ENCODE peak calls at places on chromosomes 5 and 9, in seven cellular contexts. One of them, this sample, is unnamed.

GRCh38 chr5:173771058-173771742 is 116.9 kb upstream of the CPEB4 start:
- DNase-seq in fibroblast of the aortic adventitia: no peak
- DNase-seq in GM13977: no peak
- DNase-seq in HFFc6: no peak
- DNase-seq in AG09319: no peak
- DNase-seq in omental fat pad: no peak
- DNase-seq in stimulated activated CD4-positive, alpha-beta T cell treated with anti-CD3 and anti-CD28 coated beads, Interleukin-12 subunit alpha, Interleukin-12 subunit beta, amount 100 ng/mL, for 48 hours: no peak
- DNase-seq in this sample: no peak

GRCh38 chr5:57844410-57844809 is 361.8 kb upstream of the ACTBL2 start:
- DNase-seq in GM13977: no peak
- DNase-seq in stimulated activated CD4-positive, alpha-beta T cell treated with anti-CD3 and anti-CD28 coated beads, Interleukin-12 subunit alpha, Interleukin-12 subunit beta, amount 100 ng/mL, for 48 hours: no peak
- DNase-seq in fibroblast of the aortic adventitia: no peak
- DNase-seq in AG09319: no peak
- DNase-seq in HFFc6: no peak
- DNase-seq in omental fat pad: no peak
- DNase-seq in this sample: no peak

GRCh38 chr9:91433180-91433579 is 9.5 kb upstream of the NFIL3 start:
- DNase-seq in GM13977: peak; percentile 53
- DNase-seq in omental fat pad: no peak
- DNase-seq in stimulated activated CD4-positive, alpha-beta T cell treated with anti-CD3 and anti-CD28 coated beads, Interleukin-12 subunit alpha, Interleukin-12 subunit beta, amount 100 ng/mL, for 48 hours: no peak
- DNase-seq in fibroblast of the aortic adventitia: peak; percentile 92
- DNase-seq in HFFc6: peak; percentile 93
- DNase-seq in AG09319: peak; percentile 89
- DNase-seq in this sample: no peak

GRCh38 chr9:129141066-129142041 is 30.1 kb downstream of the PTPA start:
- DNase-seq in AG09319: peak; percentile 78
- DNase-seq in GM13977: peak; percentile 68
- DNase-seq in omental fat pad: no peak
- DNase-seq in HFFc6: peak; percentile 75
- DNase-seq in stimulated activated CD4-positive, alpha-beta T cell treated with anti-CD3 and anti-CD28 coated beads, Interleukin-12 subunit alpha, Interleukin-12 subunit beta, amount 100 ng/mL, for 48 hours: no peak
- DNase-seq in fibroblast of the aortic adventitia: peak; percentile 93
- DNase-seq in this sample: peak; percentile 64

GRCh38 chr5:136979131-136979530 is 520.0 kb downstream of the SPOCK1 start:
- DNase-seq in HFFc6: peak; percentile 54
- DNase-seq in fibroblast of the aortic adventitia: no peak
- DNase-seq in AG09319: no peak
- DNase-seq in GM13977: no peak
- DNase-seq in stimulated activated CD4-positive, alpha-beta T cell treated with anti-CD3 and anti-CD28 coated beads, Interleukin-12 subunit alpha, Interleukin-12 subunit beta, amount 100 ng/mL, for 48 hours: no peak
- DNase-seq in omental fat pad: no peak
- DNase-seq in this sample: no peak

GRCh38 chr9:138009456-138010273 is 132.1 kb downstream of the CACNA1B start:
- DNase-seq in AG09319: no peak
- DNase-seq in GM13977: peak; percentile 5
- DNase-seq in omental fat pad: no peak
- DNase-seq in stimulated activated CD4-positive, alpha-beta T cell treated with anti-CD3 and anti-CD28 coated beads, Interleukin-12 subunit alpha, Interleukin-12 subunit beta, amount 100 ng/mL, for 48 hours: no peak
- DNase-seq in fibroblast of the aortic adventitia: no peak
- DNase-seq in HFFc6: no peak
- DNase-seq in this sample: no peak

GRCh38 chr9:97474373-97474925 is 27.0 kb upstream of the TMOD1 start:
- DNase-seq in AG09319: no peak
- DNase-seq in stimulated activated CD4-positive, alpha-beta T cell treated with anti-CD3 and anti-CD28 coated beads, Interleukin-12 subunit alpha, Interleukin-12 subunit beta, amount 100 ng/mL, for 48 hours: no peak
- DNase-seq in HFFc6: peak; percentile 39
- DNase-seq in GM13977: no peak
- DNase-seq in omental fat pad: no peak
- DNase-seq in fibroblast of the aortic adventitia: no peak
- DNase-seq in this sample: no peak

GRCh38 chr5:123151227-123151951 is 62.3 kb downstream of the PRDM6 start:
- DNase-seq in stimulated activated CD4-positive, alpha-beta T cell treated with anti-CD3 and anti-CD28 coated beads, Interleukin-12 subunit alpha, Interleukin-12 subunit beta, amount 100 ng/mL, for 48 hours: no peak
- DNase-seq in GM13977: no peak
- DNase-seq in AG09319: no peak
- DNase-seq in omental fat pad: no peak
- DNase-seq in fibroblast of the aortic adventitia: no peak
- DNase-seq in HFFc6: no peak
- DNase-seq in this sample: no peak

GRCh38 chr5:87120518-87121314 is 147.0 kb upstream of the RASA1 start:
- DNase-seq in HFFc6: peak; percentile 88
- DNase-seq in stimulated activated CD4-positive, alpha-beta T cell treated with anti-CD3 and anti-CD28 coated beads, Interleukin-12 subunit alpha, Interleukin-12 subunit beta, amount 100 ng/mL, for 48 hours: no peak
- DNase-seq in GM13977: peak; percentile 29
- DNase-seq in fibroblast of the aortic adventitia: peak; percentile 91
- DNase-seq in AG09319: peak; percentile 28
- DNase-seq in omental fat pad: no peak
- DNase-seq in this sample: no peak

GRCh38 chr9:71352837-71353236 is 231.4 kb upstream of the TRPM3 start:
- DNase-seq in GM13977: no peak
- DNase-seq in fibroblast of the aortic adventitia: no peak
- DNase-seq in AG09319: no peak
- DNase-seq in stimulated activated CD4-positive, alpha-beta T cell treated with anti-CD3 and anti-CD28 coated beads, Interleukin-12 subunit alpha, Interleukin-12 subunit beta, amount 100 ng/mL, for 48 hours: no peak
- DNase-seq in HFFc6: no peak
- DNase-seq in omental fat pad: no peak
- DNase-seq in this sample: no peak

GRCh38 chr9:7147136-7148090 is 389.6 kb downstream of the KDM4C start:
- DNase-seq in stimulated activated CD4-positive, alpha-beta T cell treated with anti-CD3 and anti-CD28 coated beads, Interleukin-12 subunit alpha, Interleukin-12 subunit beta, amount 100 ng/mL, for 48 hours: no peak
- DNase-seq in fibroblast of the aortic adventitia: peak; percentile 11
- DNase-seq in HFFc6: no peak
- DNase-seq in GM13977: no peak
- DNase-seq in AG09319: no peak
- DNase-seq in omental fat pad: no peak
- DNase-seq in this sample: no peak

GRCh38 chr9:94110821-94111252 is 26.6 kb downstream of the PTPDC1 start:
- DNase-seq in omental fat pad: no peak
- DNase-seq in stimulated activated CD4-positive, alpha-beta T cell treated with anti-CD3 and anti-CD28 coated beads, Interleukin-12 subunit alpha, Interleukin-12 subunit beta, amount 100 ng/mL, for 48 hours: no peak
- DNase-seq in HFFc6: peak; percentile 18
- DNase-seq in GM13977: no peak
- DNase-seq in AG09319: no peak
- DNase-seq in fibroblast of the aortic adventitia: peak; percentile 88
- DNase-seq in this sample: no peak

GRCh38 chr5:157342822-157343402 is 77.0 kb downstream of the CYFIP2 start:
- DNase-seq in omental fat pad: no peak
- DNase-seq in stimulated activated CD4-positive, alpha-beta T cell treated with anti-CD3 and anti-CD28 coated beads, Interleukin-12 subunit alpha, Interleukin-12 subunit beta, amount 100 ng/mL, for 48 hours: no peak
- DNase-seq in AG09319: no peak
- DNase-seq in fibroblast of the aortic adventitia: peak; percentile 22
- DNase-seq in GM13977: peak; percentile 27
- DNase-seq in HFFc6: no peak
- DNase-seq in this sample: no peak

GRCh38 chr5:18744990-18745590 is 1110.8 kb downstream of the TAF11L14 start:
- DNase-seq in omental fat pad: no peak
- DNase-seq in fibroblast of the aortic adventitia: no peak
- DNase-seq in GM13977: no peak
- DNase-seq in stimulated activated CD4-positive, alpha-beta T cell treated with anti-CD3 and anti-CD28 coated beads, Interleukin-12 subunit alpha, Interleukin-12 subunit beta, amount 100 ng/mL, for 48 hours: no peak
- DNase-seq in HFFc6: no peak
- DNase-seq in AG09319: no peak
- DNase-seq in this sample: no peak

GRCh38 chr9:127500399-127500798 is 49.1 kb downstream of the LRSAM1 start:
- DNase-seq in fibroblast of the aortic adventitia: no peak
- DNase-seq in omental fat pad: no peak
- DNase-seq in stimulated activated CD4-positive, alpha-beta T cell treated with anti-CD3 and anti-CD28 coated beads, Interleukin-12 subunit alpha, Interleukin-12 subunit beta, amount 100 ng/mL, for 48 hours: no peak
- DNase-seq in AG09319: no peak
- DNase-seq in HFFc6: no peak
- DNase-seq in GM13977: no peak
- DNase-seq in this sample: no peak

GRCh38 chr5:58648846-58649245 is 66.0 kb downstream of the RAB3C start:
- DNase-seq in stimulated activated CD4-positive, alpha-beta T cell treated with anti-CD3 and anti-CD28 coated beads, Interleukin-12 subunit alpha, Interleukin-12 subunit beta, amount 100 ng/mL, for 48 hours: no peak
- DNase-seq in omental fat pad: no peak
- DNase-seq in AG09319: no peak
- DNase-seq in fibroblast of the aortic adventitia: no peak
- DNase-seq in HFFc6: no peak
- DNase-seq in GM13977: no peak
- DNase-seq in this sample: no peak

GRCh38 chr9:114238919-114239879 is 83.7 kb upstream of the ORM1 start:
- DNase-seq in HFFc6: peak; percentile 71
- DNase-seq in stimulated activated CD4-positive, alpha-beta T cell treated with anti-CD3 and anti-CD28 coated beads, Interleukin-12 subunit alpha, Interleukin-12 subunit beta, amount 100 ng/mL, for 48 hours: no peak
- DNase-seq in AG09319: no peak
- DNase-seq in omental fat pad: no peak
- DNase-seq in fibroblast of the aortic adventitia: peak; percentile 72
- DNase-seq in GM13977: peak; percentile 46
- DNase-seq in this sample: peak; percentile 40

GRCh38 chr9:131304676-131305366 is 15.3 kb downstream of the PLPP7 start:
- DNase-seq in stimulated activated CD4-positive, alpha-beta T cell treated with anti-CD3 and anti-CD28 coated beads, Interleukin-12 subunit alpha, Interleukin-12 subunit beta, amount 100 ng/mL, for 48 hours: no peak
- DNase-seq in fibroblast of the aortic adventitia: no peak
- DNase-seq in GM13977: no peak
- DNase-seq in HFFc6: peak; percentile 59
- DNase-seq in AG09319: no peak
- DNase-seq in omental fat pad: no peak
- DNase-seq in this sample: no peak

GRCh38 chr5:67425514-67425913 is 228.9 kb upstream of the CD180 start:
- DNase-seq in fibroblast of the aortic adventitia: peak; percentile 33
- DNase-seq in AG09319: no peak
- DNase-seq in stimulated activated CD4-positive, alpha-beta T cell treated with anti-CD3 and anti-CD28 coated beads, Interleukin-12 subunit alpha, Interleukin-12 subunit beta, amount 100 ng/mL, for 48 hours: no peak
- DNase-seq in HFFc6: peak; percentile 4
- DNase-seq in GM13977: no peak
- DNase-seq in omental fat pad: no peak
- DNase-seq in this sample: no peak

GRCh38 chr5:52846443-52846842 is 58.7 kb downstream of the ITGA1 start:
- DNase-seq in HFFc6: peak; percentile 25
- DNase-seq in GM13977: no peak
- DNase-seq in AG09319: no peak
- DNase-seq in fibroblast of the aortic adventitia: peak; percentile 62
- DNase-seq in stimulated activated CD4-positive, alpha-beta T cell treated with anti-CD3 and anti-CD28 coated beads, Interleukin-12 subunit alpha, Interleukin-12 subunit beta, amount 100 ng/mL, for 48 hours: no peak
- DNase-seq in omental fat pad: no peak
- DNase-seq in this sample: no peak

GRCh38 chr9:133970581-133970900 is 21.6 kb downstream of the VAV2 start:
- DNase-seq in AG09319: no peak
- DNase-seq in stimulated activated CD4-positive, alpha-beta T cell treated with anti-CD3 and anti-CD28 coated beads, Interleukin-12 subunit alpha, Interleukin-12 subunit beta, amount 100 ng/mL, for 48 hours: no peak
- DNase-seq in GM13977: no peak
- DNase-seq in fibroblast of the aortic adventitia: no peak
- DNase-seq in omental fat pad: no peak
- DNase-seq in HFFc6: no peak
- DNase-seq in this sample: no peak

GRCh38 chr9:114813717-114814418 is 8.0 kb upstream of the TNFSF15 start:
- DNase-seq in GM13977: no peak
- DNase-seq in stimulated activated CD4-positive, alpha-beta T cell treated with anti-CD3 and anti-CD28 coated beads, Interleukin-12 subunit alpha, Interleukin-12 subunit beta, amount 100 ng/mL, for 48 hours: no peak
- DNase-seq in omental fat pad: no peak
- DNase-seq in fibroblast of the aortic adventitia: no peak
- DNase-seq in AG09319: no peak
- DNase-seq in HFFc6: no peak
- DNase-seq in this sample: no peak

GRCh38 chr9:89622933-89623861 is 18.4 kb downstream of the GADD45G start:
- DNase-seq in stimulated activated CD4-positive, alpha-beta T cell treated with anti-CD3 and anti-CD28 coated beads, Interleukin-12 subunit alpha, Interleukin-12 subunit beta, amount 100 ng/mL, for 48 hours: no peak
- DNase-seq in omental fat pad: no peak
- DNase-seq in GM13977: no peak
- DNase-seq in HFFc6: no peak
- DNase-seq in fibroblast of the aortic adventitia: no peak
- DNase-seq in AG09319: no peak
- DNase-seq in this sample: no peak

GRCh38 chr9:110887276-110887675 is 151.0 kb downstream of the LPAR1 start:
- DNase-seq in fibroblast of the aortic adventitia: no peak
- DNase-seq in stimulated activated CD4-positive, alpha-beta T cell treated with anti-CD3 and anti-CD28 coated beads, Interleukin-12 subunit alpha, Interleukin-12 subunit beta, amount 100 ng/mL, for 48 hours: no peak
- DNase-seq in GM13977: no peak
- DNase-seq in AG09319: no peak
- DNase-seq in omental fat pad: no peak
- DNase-seq in HFFc6: no peak
- DNase-seq in this sample: no peak

GRCh38 chr9:21576331-21577189 is 94.4 kb upstream of the IFNE start:
- DNase-seq in AG09319: peak; percentile 75
- DNase-seq in GM13977: no peak
- DNase-seq in HFFc6: peak; percentile 88
- DNase-seq in stimulated activated CD4-positive, alpha-beta T cell treated with anti-CD3 and anti-CD28 coated beads, Interleukin-12 subunit alpha, Interleukin-12 subunit beta, amount 100 ng/mL, for 48 hours: no peak
- DNase-seq in omental fat pad: no peak
- DNase-seq in fibroblast of the aortic adventitia: peak; percentile 98
- DNase-seq in this sample: no peak

GRCh38 chr5:39624268-39624886 is 199.6 kb upstream of the DAB2 start:
- DNase-seq in AG09319: no peak
- DNase-seq in fibroblast of the aortic adventitia: peak; percentile 39
- DNase-seq in HFFc6: no peak
- DNase-seq in GM13977: no peak
- DNase-seq in stimulated activated CD4-positive, alpha-beta T cell treated with anti-CD3 and anti-CD28 coated beads, Interleukin-12 subunit alpha, Interleukin-12 subunit beta, amount 100 ng/mL, for 48 hours: no peak
- DNase-seq in omental fat pad: no peak
- DNase-seq in this sample: no peak

GRCh38 chr9:35918780-35919179 is 9.5 kb downstream of the SPAAR start:
- DNase-seq in fibroblast of the aortic adventitia: no peak
- DNase-seq in AG09319: no peak
- DNase-seq in GM13977: no peak
- DNase-seq in stimulated activated CD4-positive, alpha-beta T cell treated with anti-CD3 and anti-CD28 coated beads, Interleukin-12 subunit alpha, Interleukin-12 subunit beta, amount 100 ng/mL, for 48 hours: no peak
- DNase-seq in HFFc6: no peak
- DNase-seq in omental fat pad: no peak
- DNase-seq in this sample: no peak

GRCh38 chr5:78907255-78907886 is 77.7 kb downstream of the ARSB start:
- DNase-seq in GM13977: peak; percentile 13
- DNase-seq in stimulated activated CD4-positive, alpha-beta T cell treated with anti-CD3 and anti-CD28 coated beads, Interleukin-12 subunit alpha, Interleukin-12 subunit beta, amount 100 ng/mL, for 48 hours: no peak
- DNase-seq in HFFc6: peak; percentile 80
- DNase-seq in fibroblast of the aortic adventitia: peak; percentile 96
- DNase-seq in omental fat pad: no peak
- DNase-seq in AG09319: peak; percentile 90
- DNase-seq in this sample: peak; percentile 68

GRCh38 chr5:124301850-124302249 is 444.6 kb downstream of the ZNF608 start:
- DNase-seq in GM13977: no peak
- DNase-seq in omental fat pad: no peak
- DNase-seq in HFFc6: no peak
- DNase-seq in AG09319: no peak
- DNase-seq in stimulated activated CD4-positive, alpha-beta T cell treated with anti-CD3 and anti-CD28 coated beads, Interleukin-12 subunit alpha, Interleukin-12 subunit beta, amount 100 ng/mL, for 48 hours: no peak
- DNase-seq in fibroblast of the aortic adventitia: peak; percentile 12
- DNase-seq in this sample: no peak

GRCh38 chr9:108150736-108151135 is 661.2 kb upstream of the KLF4 start:
- DNase-seq in stimulated activated CD4-positive, alpha-beta T cell treated with anti-CD3 and anti-CD28 coated beads, Interleukin-12 subunit alpha, Interleukin-12 subunit beta, amount 100 ng/mL, for 48 hours: no peak
- DNase-seq in omental fat pad: no peak
- DNase-seq in fibroblast of the aortic adventitia: no peak
- DNase-seq in AG09319: no peak
- DNase-seq in GM13977: no peak
- DNase-seq in HFFc6: no peak
- DNase-seq in this sample: no peak

GRCh38 chr5:82074968-82075367 is 103.1 kb downstream of the ATG10 start:
- DNase-seq in GM13977: no peak
- DNase-seq in AG09319: no peak
- DNase-seq in omental fat pad: no peak
- DNase-seq in HFFc6: no peak
- DNase-seq in stimulated activated CD4-positive, alpha-beta T cell treated with anti-CD3 and anti-CD28 coated beads, Interleukin-12 subunit alpha, Interleukin-12 subunit beta, amount 100 ng/mL, for 48 hours: no peak
- DNase-seq in fibroblast of the aortic adventitia: peak; percentile 5
- DNase-seq in this sample: no peak

GRCh38 chr5:82165740-82166530 is 112.2 kb downstream of the RPS23 start:
- DNase-seq in fibroblast of the aortic adventitia: peak; percentile 96
- DNase-seq in stimulated activated CD4-positive, alpha-beta T cell treated with anti-CD3 and anti-CD28 coated beads, Interleukin-12 subunit alpha, Interleukin-12 subunit beta, amount 100 ng/mL, for 48 hours: no peak
- DNase-seq in omental fat pad: no peak
- DNase-seq in HFFc6: peak; percentile 84
- DNase-seq in AG09319: peak; percentile 83
- DNase-seq in GM13977: peak; percentile 43
- DNase-seq in this sample: peak; percentile 67

GRCh38 chr5:119036101-119036762 is 34.7 kb upstream of the DMXL1 start:
- DNase-seq in omental fat pad: no peak
- DNase-seq in stimulated activated CD4-positive, alpha-beta T cell treated with anti-CD3 and anti-CD28 coated beads, Interleukin-12 subunit alpha, Interleukin-12 subunit beta, amount 100 ng/mL, for 48 hours: no peak
- DNase-seq in HFFc6: peak; percentile 78
- DNase-seq in AG09319: no peak
- DNase-seq in GM13977: no peak
- DNase-seq in fibroblast of the aortic adventitia: peak; percentile 67
- DNase-seq in this sample: no peak

GRCh38 chr5:179343902-179344300 is 1.4 kb downstream of the ADAMTS2 start:
- DNase-seq in GM13977: no peak
- DNase-seq in stimulated activated CD4-positive, alpha-beta T cell treated with anti-CD3 and anti-CD28 coated beads, Interleukin-12 subunit alpha, Interleukin-12 subunit beta, amount 100 ng/mL, for 48 hours: no peak
- DNase-seq in omental fat pad: no peak
- DNase-seq in AG09319: no peak
- DNase-seq in fibroblast of the aortic adventitia: peak; percentile 44
- DNase-seq in HFFc6: peak; percentile 39
- DNase-seq in this sample: no peak

GRCh38 chr5:4630031-4630430 is 510.1 kb upstream of the ADAMTS16 start:
- DNase-seq in omental fat pad: no peak
- DNase-seq in stimulated activated CD4-positive, alpha-beta T cell treated with anti-CD3 and anti-CD28 coated beads, Interleukin-12 subunit alpha, Interleukin-12 subunit beta, amount 100 ng/mL, for 48 hours: no peak
- DNase-seq in fibroblast of the aortic adventitia: no peak
- DNase-seq in GM13977: no peak
- DNase-seq in HFFc6: no peak
- DNase-seq in AG09319: no peak
- DNase-seq in this sample: no peak

GRCh38 chr5:82720213-82720612 is 357.0 kb downstream of the TMEM167A start:
- DNase-seq in HFFc6: no peak
- DNase-seq in omental fat pad: no peak
- DNase-seq in stimulated activated CD4-positive, alpha-beta T cell treated with anti-CD3 and anti-CD28 coated beads, Interleukin-12 subunit alpha, Interleukin-12 subunit beta, amount 100 ng/mL, for 48 hours: no peak
- DNase-seq in fibroblast of the aortic adventitia: peak; percentile 6
- DNase-seq in GM13977: no peak
- DNase-seq in AG09319: no peak
- DNase-seq in this sample: no peak